ENCODE peak calls at places on chromosomes 7 and 10, in seven cellular contexts. Y, E, O, F, X, A and T are unnamed samples.

GRCh38 chr7:23196306-23196705 is 14.5 kb downstream of the NUP42 start:
- DNase-seq in Y (no peak), E (no peak), O (no peak), F (no peak), X (no peak), A (no peak), T (no peak)

GRCh38 chr7:133815677-133816210 is 311.4 kb upstream of the LRGUK start:
- DNase-seq in Y (no peak), E (no peak), O (no peak), F (peak), X (no peak), A (no peak), T (no peak)

GRCh38 chr7:21276471-21277035 is 151.3 kb upstream of the SP4 start:
- DNase-seq in Y (no peak), E (no peak), O (no peak), F (no peak), X (no peak), A (no peak), T (no peak)

GRCh38 chr7:27167916-27168264 is 2.6 kb upstream of the HOXA9 start:
- DNase-seq in Y (no peak), E (no peak), O (no peak), F (peak), X (no peak), A (no peak), T (no peak)

GRCh38 chr10:119268871-119269506 is 61.6 kb downstream of the GRK5 start:
- DNase-seq in Y (no peak), E (no peak), O (no peak), F (no peak), X (no peak), A (peak), T (peak)

GRCh38 chr10:90871279-90871760 is 454 bp upstream of the RPP30 start:
- DNase-seq in Y (no peak), E (no peak), O (no peak), F (peak), X (peak), A (no peak), T (no peak)

GRCh38 chr7:110446658-110447057 is 644.3 kb upstream of the LRRN3 start:
- DNase-seq in Y (no peak), E (no peak), O (no peak), F (no peak), X (no peak), A (no peak), T (no peak)

GRCh38 chr7:125746510-125746909 is 816.9 kb upstream of the POT1 start:
- DNase-seq in Y (no peak), E (no peak), O (no peak), F (no peak), X (no peak), A (no peak), T (no peak)

GRCh38 chr10:70758757-70759514 is 26.2 kb downstream of the TBATA start:
- DNase-seq in Y (peak), E (peak), O (peak), F (peak), X (peak), A (peak), T (peak)

GRCh38 chr7:88200793-88201192 is 19.0 kb downstream of the SRI start:
- DNase-seq in Y (no peak), E (peak), O (no peak), F (no peak), X (no peak), A (no peak), T (no peak)

GRCh38 chr7:103689262-103689661 is 243.3 kb upstream of the SLC26A5 start:
- DNase-seq in Y (no peak), E (no peak), O (no peak), F (peak), X (no peak), A (no peak), T (no peak)

GRCh38 chr10:98246911-98247820 is 20.8 kb downstream of the LOXL4 start:
- DNase-seq in Y (no peak), E (peak), O (no peak), F (peak), X (peak), A (no peak), T (no peak)

GRCh38 chr7:28840515-28841125 is 117.5 kb downstream of the TRIL start:
- DNase-seq in Y (no peak), E (no peak), O (no peak), F (peak), X (no peak), A (no peak), T (no peak)

GRCh38 chr10:19651549-19651948 is 164.7 kb upstream of the PLXDC2 start:
- DNase-seq in Y (no peak), E (no peak), O (no peak), F (peak), X (no peak), A (no peak), T (no peak)

GRCh38 chr10:126569513-126570447 is 100.7 kb downstream of the C10orf90 start:
- DNase-seq in Y (no peak), E (no peak), O (no peak), F (peak), X (no peak), A (no peak), T (no peak)

GRCh38 chr7:130356760-130357611 is 12.4 kb downstream of the CPA5 start:
- DNase-seq in Y (no peak), E (no peak), O (no peak), F (peak), X (no peak), A (no peak), T (no peak)

GRCh38 chr7:8425223-8425622 is 8.2 kb upstream of the NXPH1 start:
- DNase-seq in Y (no peak), E (no peak), O (no peak), F (no peak), X (no peak), A (no peak), T (no peak)